ENCODE peak calls at places on chromosomes 7 and 10, in eight cellular contexts. Q is body of pancreas, M is testis, H is prostate gland, K is heart left ventricle, X is A549, F is lower leg skin, U is GM12878. A is an unnamed sample.

GRCh38 chr7:13800694-13801448 is 188.6 kb downstream of the ETV1 start:
- DNase-seq in X (no peak), Q (peak), K (no peak), H (no peak), F (no peak), U (no peak), M (no peak), A (peak)

GRCh38 chr10:58511765-58512469 is 755 bp upstream of the BICC1 start:
- DNase-seq in H (no peak), K (peak), X (no peak), U (no peak), Q (peak), M (peak), F (peak), A (no peak)

GRCh38 chr7:151552352-151553028 is 32.8 kb upstream of the RHEB start:
- DNase-seq in F (peak), X (no peak), H (peak), M (no peak), Q (peak), K (no peak), U (no peak), A (no peak)

GRCh38 chr10:112435013-112435619 is 11.6 kb downstream of the ZDHHC6 start:
- DNase-seq in Q (no peak), K (no peak), X (peak), F (no peak), U (no peak), M (no peak), H (no peak), A (no peak)

GRCh38 chr7:1987591-1988532 is 244.9 kb downstream of the MAD1L1 start:
- DNase-seq in Q (no peak), H (no peak), X (no peak), K (peak), U (no peak), F (no peak), M (no peak), A (no peak)

GRCh38 chr10:11638055-11638698 is 26.7 kb upstream of the USP6NL start:
- DNase-seq in M (no peak), H (no peak), F (no peak), U (no peak), X (no peak), K (no peak), Q (no peak), A (no peak)

GRCh38 chr10:58998924-58999713 is 177.3 kb upstream of the PHYHIPL start:
- DNase-seq in K (no peak), Q (peak), U (no peak), H (peak), F (peak), M (peak), X (no peak), A (no peak)

GRCh38 chr7:74412061-74412460 is 41.6 kb upstream of the GTF2IRD1 start:
- DNase-seq in H (no peak), M (no peak), Q (no peak), X (no peak), F (no peak), U (no peak), K (peak), A (no peak)

GRCh38 chr7:50622821-50623220 is 57.6 kb upstream of the DDC start:
- DNase-seq in Q (no peak), H (no peak), X (no peak), U (no peak), K (no peak), F (no peak), M (no peak), A (no peak)

GRCh38 chr7:88357794-88358533 is 51.3 kb upstream of the STEAP4 start:
- DNase-seq in Q (no peak), M (peak), U (no peak), K (no peak), F (no peak), X (no peak), H (no peak), A (no peak)

GRCh38 chr10:75408911-75409885 is 7.6 kb upstream of the ZNF503 start:
- DNase-seq in K (peak), Q (peak), F (no peak), H (peak), U (no peak), M (peak), X (peak), A (peak)

GRCh38 chr10:77643795-77644468 is 6.3 kb upstream of the KCNMA1 start:
- DNase-seq in F (no peak), X (peak), H (peak), K (no peak), Q (no peak), M (peak), U (no peak), A (peak)

GRCh38 chr10:102523250-102524029 is 19.7 kb downstream of the SUFU start:
- DNase-seq in H (no peak), F (no peak), M (no peak), K (no peak), Q (no peak), X (no peak), U (no peak), A (peak)

GRCh38 chr7:101115215-101115614 is 11.7 kb upstream of the SERPINE1 start:
- DNase-seq in U (no peak), F (no peak), M (no peak), H (no peak), X (no peak), K (no peak), Q (no peak), A (no peak)

GRCh38 chr7:47314728-47315601 is 266.9 kb downstream of the TNS3 start:
- DNase-seq in H (no peak), M (no peak), U (no peak), F (no peak), X (no peak), K (peak), Q (no peak), A (no peak)

GRCh38 chr7:149610441-149611011 is 112.9 kb upstream of the ZNF746 start:
- DNase-seq in F (no peak), X (no peak), M (no peak), H (peak), Q (no peak), K (no peak), U (no peak), A (no peak)

GRCh38 chr7:149607683-149608082 is 110.1 kb upstream of the ZNF746 start:
- DNase-seq in F (no peak), K (no peak), U (no peak), H (no peak), X (no peak), M (no peak), Q (no peak), A (no peak)

GRCh38 chr7:149605696-149606095 is 108.1 kb upstream of the ZNF746 start:
- DNase-seq in Q (no peak), K (no peak), U (no peak), H (no peak), X (no peak), F (no peak), M (no peak), A (no peak)

GRCh38 chr7:149606826-149607225 is 109.2 kb upstream of the ZNF746 start:
- DNase-seq in Q (no peak), K (no peak), H (no peak), U (no peak), F (no peak), X (no peak), M (no peak), A (no peak)

DNA sequence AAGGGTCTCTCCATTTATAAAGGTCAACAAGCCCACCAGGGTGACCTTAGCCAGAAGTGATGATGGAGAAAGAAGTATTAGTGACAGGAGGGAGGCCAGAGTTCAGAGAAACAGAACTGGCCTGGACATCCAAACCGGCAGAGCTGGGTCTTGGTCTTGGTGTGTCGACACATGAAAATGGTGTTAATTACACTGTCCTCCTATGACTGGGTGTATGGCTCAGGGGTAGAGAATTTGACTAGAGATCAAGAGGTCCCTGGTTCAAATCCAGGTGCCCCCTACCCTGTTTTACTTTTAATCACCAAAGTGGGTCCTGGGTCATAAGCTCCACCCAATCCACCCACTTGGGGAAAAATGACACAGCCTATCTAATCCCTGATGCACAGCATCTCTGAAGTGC is 110.6 kb upstream of the ZNF746 start:
- DNase-seq in K (no peak), H (no peak), M (no peak), Q (no peak), U (no peak), F (no peak), X (no peak), A (no peak)
- TF ChIP-seq POLR2A in K (no peak), H (no peak), M (no peak), Q (no peak), U (no peak), F (no peak), X (no peak), A (no peak)

GRCh38 chr7:3301831-3302618 is 973 bp downstream of the SDK1 start:
- DNase-seq in F (no peak), X (peak), Q (peak), M (peak), H (peak), U (no peak), K (no peak), A (no peak)

GRCh38 chr7:3302681-3303320 is 1.7 kb downstream of the SDK1 start:
- DNase-seq in F (no peak), M (no peak), K (no peak), U (no peak), X (no peak), Q (no peak), H (no peak), A (no peak)

GRCh38 chr7:3301472-3301778 is 373 bp downstream of the SDK1 start:
- DNase-seq in H (no peak), X (no peak), K (no peak), U (no peak), Q (no peak), F (no peak), M (no peak), A (no peak)

GRCh38 chr7:3300221-3300650 is 816 bp upstream of the SDK1 start:
- DNase-seq in X (no peak), K (no peak), U (no peak), Q (peak), H (no peak), F (no peak), M (no peak), A (peak)

GRCh38 chr7:3300651-3301471 is at the start of gene SDK1:
- DNase-seq in X (peak), U (no peak), H (peak), Q (peak), F (peak), M (peak), K (peak), A (peak)
- TF ChIP-seq POLR2A in X (no peak), U (no peak), H (peak), Q (no peak), F (no peak), M (no peak), K (no peak), A (no peak)

GRCh38 chr10:36168777-36169176 is 526.7 kb upstream of the FZD8 start:
- DNase-seq in H (no peak), K (no peak), M (no peak), F (no peak), Q (no peak), X (no peak), U (no peak), A (no peak)
- TF ChIP-seq POLR2A in H (no peak), K (no peak), M (no peak), F (no peak), Q (no peak), X (no peak), U (no peak), A (no peak)

GRCh38 chr7:26688388-26688787 is 176.0 kb downstream of the SKAP2 start:
- DNase-seq in H (no peak), K (no peak), F (no peak), X (no peak), M (no peak), U (no peak), Q (no peak), A (no peak)

GRCh38 chr7:26691886-26692285 is 172.5 kb downstream of the SKAP2 start:
- DNase-seq in Q (no peak), M (no peak), X (no peak), K (no peak), U (no peak), H (no peak), F (no peak), A (no peak)

GRCh38 chr7:26686448-26686981 is 177.9 kb downstream of the SKAP2 start:
- DNase-seq in X (no peak), F (no peak), M (no peak), K (no peak), U (no peak), Q (peak), H (no peak), A (no peak)

GRCh38 chr7:26690135-26690534 is 174.3 kb downstream of the SKAP2 start:
- DNase-seq in X (no peak), U (no peak), Q (no peak), F (no peak), H (no peak), M (no peak), K (no peak), A (no peak)

DNA sequence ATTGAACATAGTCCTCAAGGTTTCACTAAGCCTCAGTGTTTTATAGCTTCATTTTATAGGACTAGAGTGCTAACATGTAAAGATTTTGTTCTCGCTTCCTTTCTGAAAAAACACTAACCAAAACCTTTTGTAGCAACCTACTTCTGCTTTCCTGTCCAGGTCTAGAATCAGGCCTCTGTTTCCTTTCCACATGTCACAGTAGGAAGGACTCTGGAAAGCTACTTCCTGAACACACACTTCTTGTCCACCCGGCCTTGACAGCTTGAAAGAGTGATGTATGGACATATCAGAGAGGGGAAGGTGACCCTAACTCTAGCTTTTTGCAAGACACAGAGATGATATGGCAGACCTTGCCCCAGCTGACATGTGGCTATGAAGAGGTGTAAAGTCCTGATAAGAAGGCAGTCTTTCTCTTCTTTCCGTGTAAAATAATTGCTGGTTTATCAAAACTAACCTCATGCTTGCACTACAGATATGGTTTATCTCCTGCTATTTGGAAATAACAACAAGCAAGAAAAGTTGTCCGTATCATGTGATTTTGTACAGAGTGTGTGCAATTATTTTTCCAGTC is 175.4 kb downstream of the SKAP2 start:
- DNase-seq in M (no peak), F (no peak), U (peak), Q (no peak), H (no peak), K (no peak), X (no peak), A (no peak)
- TF ChIP-seq POLR2A in M (no peak), F (no peak), U (no peak), Q (no peak), H (no peak), K (no peak), X (no peak), A (no peak)

A was measured in H54.